ENCODE peak calls at places on chromosomes 2 and 18, in nine cellular contexts. One of them, this sample, is unnamed.

GRCh38 chr2:147490612-147491261 is 354.1 kb upstream of the ACVR2A start:
- DNase-seq in HepG2: no peak
- DNase-seq in stimulated activated CD4-positive, alpha-beta T cell treated with anti-CD3 and anti-CD28 coated beads, TNF-alpha, amount 100 ng/mL, for 1 hour: no peak
- DNase-seq in NCI-H524 treated with DMSO at 0.1 percent for 48 hours: no peak
- DNase-seq in T-cell: no peak
- DNase-seq in AG08396: no peak
- DNase-seq in effector memory CD8-positive, alpha-beta T cell: no peak
- DNase-seq in transverse colon: no peak
- DNase-seq in tibial nerve: no peak
- DNase-seq in this sample: no peak

GRCh38 chr18:22164337-22165048 is 4.9 kb upstream of the GATA6 start:
- DNase-seq in HepG2: no peak
- DNase-seq in stimulated activated CD4-positive, alpha-beta T cell treated with anti-CD3 and anti-CD28 coated beads, TNF-alpha, amount 100 ng/mL, for 1 hour: no peak
- DNase-seq in NCI-H524 treated with DMSO at 0.1 percent for 48 hours: no peak
- DNase-seq in T-cell: no peak
- DNase-seq in AG08396: no peak
- DNase-seq in effector memory CD8-positive, alpha-beta T cell: no peak
- DNase-seq in transverse colon: peak
- DNase-seq in tibial nerve: no peak
- DNase-seq in this sample: no peak

GRCh38 chr2:101124684-101125366 is 26.4 kb downstream of the TBC1D8 start:
- DNase-seq in HepG2: peak
- DNase-seq in stimulated activated CD4-positive, alpha-beta T cell treated with anti-CD3 and anti-CD28 coated beads, TNF-alpha, amount 100 ng/mL, for 1 hour: no peak
- DNase-seq in NCI-H524 treated with DMSO at 0.1 percent for 48 hours: no peak
- DNase-seq in T-cell: no peak
- DNase-seq in AG08396: peak
- DNase-seq in effector memory CD8-positive, alpha-beta T cell: no peak
- DNase-seq in transverse colon: peak
- DNase-seq in tibial nerve: peak
- DNase-seq in this sample: peak

GRCh38 chr18:23494992-23495391 is 8.3 kb upstream of the RMC1 start:
- DNase-seq in HepG2: no peak
- DNase-seq in stimulated activated CD4-positive, alpha-beta T cell treated with anti-CD3 and anti-CD28 coated beads, TNF-alpha, amount 100 ng/mL, for 1 hour: no peak
- DNase-seq in NCI-H524 treated with DMSO at 0.1 percent for 48 hours: no peak
- DNase-seq in T-cell: no peak
- DNase-seq in AG08396: no peak
- DNase-seq in effector memory CD8-positive, alpha-beta T cell: no peak
- DNase-seq in transverse colon: no peak
- DNase-seq in tibial nerve: no peak
- DNase-seq in this sample: no peak

GRCh38 chr18:25998461-25998860 is 92.0 kb downstream of the SS18 start:
- DNase-seq in HepG2: no peak
- DNase-seq in stimulated activated CD4-positive, alpha-beta T cell treated with anti-CD3 and anti-CD28 coated beads, TNF-alpha, amount 100 ng/mL, for 1 hour: no peak
- DNase-seq in NCI-H524 treated with DMSO at 0.1 percent for 48 hours: no peak
- DNase-seq in T-cell: no peak
- DNase-seq in AG08396: no peak
- DNase-seq in effector memory CD8-positive, alpha-beta T cell: no peak
- DNase-seq in transverse colon: no peak
- DNase-seq in tibial nerve: no peak
- DNase-seq in this sample: no peak

GRCh38 chr2:143946436-143947385 is 573.2 kb downstream of the ZEB2 start:
- DNase-seq in HepG2: no peak
- DNase-seq in stimulated activated CD4-positive, alpha-beta T cell treated with anti-CD3 and anti-CD28 coated beads, TNF-alpha, amount 100 ng/mL, for 1 hour: no peak
- DNase-seq in NCI-H524 treated with DMSO at 0.1 percent for 48 hours: no peak
- DNase-seq in T-cell: no peak
- DNase-seq in AG08396: no peak
- DNase-seq in effector memory CD8-positive, alpha-beta T cell: no peak
- DNase-seq in transverse colon: no peak
- DNase-seq in tibial nerve: no peak
- DNase-seq in this sample: no peak

GRCh38 chr2:174697267-174697666 is 67.0 kb downstream of the CHRNA1 start:
- DNase-seq in HepG2: peak
- DNase-seq in stimulated activated CD4-positive, alpha-beta T cell treated with anti-CD3 and anti-CD28 coated beads, TNF-alpha, amount 100 ng/mL, for 1 hour: peak
- DNase-seq in NCI-H524 treated with DMSO at 0.1 percent for 48 hours: no peak
- DNase-seq in T-cell: peak
- DNase-seq in AG08396: peak
- DNase-seq in effector memory CD8-positive, alpha-beta T cell: peak
- DNase-seq in transverse colon: peak
- DNase-seq in tibial nerve: no peak
- DNase-seq in this sample: peak

GRCh38 chr2:225998125-225998524 is 598.6 kb downstream of the NYAP2 start:
- DNase-seq in HepG2: no peak
- DNase-seq in stimulated activated CD4-positive, alpha-beta T cell treated with anti-CD3 and anti-CD28 coated beads, TNF-alpha, amount 100 ng/mL, for 1 hour: no peak
- DNase-seq in NCI-H524 treated with DMSO at 0.1 percent for 48 hours: no peak
- DNase-seq in T-cell: no peak
- DNase-seq in AG08396: no peak
- DNase-seq in effector memory CD8-positive, alpha-beta T cell: no peak
- DNase-seq in transverse colon: no peak
- DNase-seq in tibial nerve: no peak
- DNase-seq in this sample: no peak

GRCh38 chr2:120629241-120629895 is 106.3 kb upstream of the GLI2 start:
- DNase-seq in HepG2: no peak
- DNase-seq in stimulated activated CD4-positive, alpha-beta T cell treated with anti-CD3 and anti-CD28 coated beads, TNF-alpha, amount 100 ng/mL, for 1 hour: no peak
- DNase-seq in NCI-H524 treated with DMSO at 0.1 percent for 48 hours: no peak
- DNase-seq in T-cell: no peak
- DNase-seq in AG08396: no peak
- DNase-seq in effector memory CD8-positive, alpha-beta T cell: no peak
- DNase-seq in transverse colon: no peak
- DNase-seq in tibial nerve: no peak
- DNase-seq in this sample: no peak

GRCh38 chr2:146992057-146992456 is 852.8 kb upstream of the ACVR2A start:
- DNase-seq in HepG2: no peak
- DNase-seq in stimulated activated CD4-positive, alpha-beta T cell treated with anti-CD3 and anti-CD28 coated beads, TNF-alpha, amount 100 ng/mL, for 1 hour: no peak
- DNase-seq in NCI-H524 treated with DMSO at 0.1 percent for 48 hours: no peak
- DNase-seq in T-cell: no peak
- DNase-seq in AG08396: no peak
- DNase-seq in effector memory CD8-positive, alpha-beta T cell: no peak
- DNase-seq in transverse colon: no peak
- DNase-seq in tibial nerve: no peak
- DNase-seq in this sample: no peak

GRCh38 chr2:37365669-37366068 is 21.2 kb downstream of the QPCT start:
- DNase-seq in HepG2: no peak
- DNase-seq in stimulated activated CD4-positive, alpha-beta T cell treated with anti-CD3 and anti-CD28 coated beads, TNF-alpha, amount 100 ng/mL, for 1 hour: no peak
- DNase-seq in NCI-H524 treated with DMSO at 0.1 percent for 48 hours: no peak
- DNase-seq in T-cell: no peak
- DNase-seq in AG08396: no peak
- DNase-seq in effector memory CD8-positive, alpha-beta T cell: no peak
- DNase-seq in transverse colon: no peak
- DNase-seq in tibial nerve: no peak
- DNase-seq in this sample: no peak

GRCh38 chr18:43482600-43482999 is 205.3 kb upstream of the SYT4 start:
- DNase-seq in HepG2: no peak
- DNase-seq in stimulated activated CD4-positive, alpha-beta T cell treated with anti-CD3 and anti-CD28 coated beads, TNF-alpha, amount 100 ng/mL, for 1 hour: no peak
- DNase-seq in NCI-H524 treated with DMSO at 0.1 percent for 48 hours: no peak
- DNase-seq in T-cell: no peak
- DNase-seq in AG08396: no peak
- DNase-seq in effector memory CD8-positive, alpha-beta T cell: no peak
- DNase-seq in transverse colon: no peak
- DNase-seq in tibial nerve: no peak
- DNase-seq in this sample: no peak

GRCh38 chr18:9755603-9756002 is 47.5 kb downstream of the RAB31 start:
- DNase-seq in HepG2: no peak
- DNase-seq in stimulated activated CD4-positive, alpha-beta T cell treated with anti-CD3 and anti-CD28 coated beads, TNF-alpha, amount 100 ng/mL, for 1 hour: no peak
- DNase-seq in NCI-H524 treated with DMSO at 0.1 percent for 48 hours: no peak
- DNase-seq in T-cell: no peak
- DNase-seq in AG08396: no peak
- DNase-seq in effector memory CD8-positive, alpha-beta T cell: no peak
- DNase-seq in transverse colon: no peak
- DNase-seq in tibial nerve: no peak
- DNase-seq in this sample: no peak

GRCh38 chr2:127877626-127878025 is 8.1 kb downstream of the AMMECR1L start:
- DNase-seq in HepG2: no peak
- DNase-seq in stimulated activated CD4-positive, alpha-beta T cell treated with anti-CD3 and anti-CD28 coated beads, TNF-alpha, amount 100 ng/mL, for 1 hour: no peak
- DNase-seq in NCI-H524 treated with DMSO at 0.1 percent for 48 hours: no peak
- DNase-seq in T-cell: no peak
- DNase-seq in AG08396: no peak
- DNase-seq in effector memory CD8-positive, alpha-beta T cell: no peak
- DNase-seq in transverse colon: no peak
- DNase-seq in tibial nerve: no peak
- DNase-seq in this sample: no peak

GRCh38 chr18:73552171-73552570 is 595.5 kb downstream of the FBXO15 start:
- DNase-seq in HepG2: no peak
- DNase-seq in stimulated activated CD4-positive, alpha-beta T cell treated with anti-CD3 and anti-CD28 coated beads, TNF-alpha, amount 100 ng/mL, for 1 hour: no peak
- DNase-seq in NCI-H524 treated with DMSO at 0.1 percent for 48 hours: peak
- DNase-seq in T-cell: no peak
- DNase-seq in AG08396: no peak
- DNase-seq in effector memory CD8-positive, alpha-beta T cell: no peak
- DNase-seq in transverse colon: no peak
- DNase-seq in tibial nerve: no peak
- DNase-seq in this sample: no peak

GRCh38 chr2:173589604-173590277 is 235.1 kb downstream of the CDCA7 start:
- DNase-seq in HepG2: no peak
- DNase-seq in stimulated activated CD4-positive, alpha-beta T cell treated with anti-CD3 and anti-CD28 coated beads, TNF-alpha, amount 100 ng/mL, for 1 hour: no peak
- DNase-seq in NCI-H524 treated with DMSO at 0.1 percent for 48 hours: no peak
- DNase-seq in T-cell: no peak
- DNase-seq in AG08396: no peak
- DNase-seq in effector memory CD8-positive, alpha-beta T cell: no peak
- DNase-seq in transverse colon: no peak
- DNase-seq in tibial nerve: no peak
- DNase-seq in this sample: no peak

GRCh38 chr18:61329398-61329797 is 3.8 kb upstream of the CDH20 start:
- DNase-seq in HepG2: no peak
- DNase-seq in stimulated activated CD4-positive, alpha-beta T cell treated with anti-CD3 and anti-CD28 coated beads, TNF-alpha, amount 100 ng/mL, for 1 hour: no peak
- DNase-seq in NCI-H524 treated with DMSO at 0.1 percent for 48 hours: no peak
- DNase-seq in T-cell: no peak
- DNase-seq in AG08396: no peak
- DNase-seq in effector memory CD8-positive, alpha-beta T cell: no peak
- DNase-seq in transverse colon: no peak
- DNase-seq in tibial nerve: no peak
- DNase-seq in this sample: no peak

This sample was measured in Right ventricle myocardium superior.